ENCODE peak calls at places on chromosome 6, in five cellular contexts. E, Y, L, I and G are unnamed samples.

GRCh38 chr6:42555477-42556457 is 8.1 kb upstream of the UBR2 start:
- DNase-seq in Y (no peak), I (peak; percentile 32), L (peak; percentile 28), E (no peak), G (no peak)

GRCh38 chr6:88517737-88518136 is 351.6 kb upstream of the CNR1 start:
- DNase-seq in L (no peak), Y (no peak), I (no peak), E (no peak), G (no peak)

GRCh38 chr6:43772571-43773049 is 2.6 kb downstream of the VEGFA start:
- DNase-seq in I (no peak), L (peak; percentile 79), E (no peak), Y (no peak), G (no peak)

GRCh38 chr6:35634316-35634715 is 54.4 kb downstream of the FKBP5 start:
- DNase-seq in Y (peak; percentile 16), L (no peak), I (no peak), E (no peak), G (no peak)

GRCh38 chr6:31493875-31494694 is 3.9 kb upstream of the MICB start:
- DNase-seq in L (peak; percentile 90), Y (peak; percentile 77), I (peak; percentile 70), E (peak; percentile 95), G (no peak)

GRCh38 chr6:105184921-105185320 is 5.1 kb upstream of the POPDC3 start:
- DNase-seq in E (no peak), L (no peak), I (peak; percentile 45), Y (no peak), G (no peak)

GRCh38 chr6:90049295-90049694 is 155.0 kb downstream of the GJA10 start:
- DNase-seq in L (no peak), E (no peak), Y (no peak), I (no peak), G (no peak)

GRCh38 chr6:150898390-150899170 is 33.1 kb downstream of the MTHFD1L start:
- DNase-seq in I (peak; percentile 57), L (no peak), E (no peak), Y (peak; percentile 33), G (no peak)

GRCh38 chr6:17354700-17355403 is 38.5 kb upstream of the CAP2 start:
- DNase-seq in L (no peak), I (peak; percentile 86), E (no peak), Y (no peak), G (peak; percentile 59)

GRCh38 chr6:159680104-159680503 is 12.9 kb downstream of the SOD2 start:
- DNase-seq in E (no peak), L (no peak), I (peak; percentile 53), Y (no peak), G (no peak)

GRCh38 chr6:18551228-18551627 is 164.1 kb downstream of the RNF144B start:
- DNase-seq in L (no peak), I (peak; percentile 72), Y (peak; percentile 38), E (no peak), G (peak; percentile 29)

GRCh38 chr6:31336872-31337496 is 20.0 kb downstream of the HLA-B start:
- DNase-seq in E (no peak), Y (no peak), L (no peak), I (no peak), G (no peak)

GRCh38 chr6:134230940-134231339 is 87.0 kb downstream of the SGK1 start:
- DNase-seq in L (no peak), E (no peak), I (peak; percentile 60), Y (no peak), G (no peak)

GRCh38 chr6:42404494-42404893 is 47.2 kb downstream of the TRERF1 start:
- DNase-seq in Y (peak; percentile 73), L (no peak), E (no peak), I (peak; percentile 68), G (no peak)

GRCh38 chr6:42756713-42757112 is 10.8 kb upstream of the TBCC start:
- DNase-seq in L (no peak), I (no peak), E (no peak), Y (no peak), G (no peak)

GRCh38 chr6:159899994-159900745 is 9.4 kb downstream of the MAS1 start:
- DNase-seq in Y (peak; percentile 79), L (no peak), I (peak; percentile 93), E (no peak), G (peak; percentile 77)

GRCh38 chr6:27890351-27891299 is 21.6 kb downstream of the OR2B2 start:
- DNase-seq in I (peak; percentile 97), L (peak; percentile 91), E (no peak), Y (peak; percentile 89), G (peak; percentile 84)